ENCODE peak calls at places on chromosomes 1 and 21, in ten cellular contexts. F is HS-27A; K is GM03348; B is GM23248; H is NCI-H460; O is activated T-helper 1 cell treated with anti-CD3 and anti-CD28 coated beads, Interleukin-12 subunit alpha, Interleukin-12 subunit beta, Interleukin-2, Interleukin-4 antibody, amounts not matched to agents 30 ng/mL and 10 ng/mL and 1 ng/mL, durations not matched to agents 14 hours and 24 hours and 36 hours; L is EL; D is AG10803; U is effector memory CD8-positive, alpha-beta T cell; A is activated naive CD4-positive, alpha-beta T cell. P is an unnamed sample.

GRCh38 chr1:224773646-224774045 is 155.8 kb upstream of the DNAH14 start:
- DNase-seq in B (no peak), K (no peak), O (no peak), U (no peak), L (no peak), A (no peak), F (no peak), D (no peak), H (no peak), P (no peak)

GRCh38 chr21:20875741-20876140 is 122.5 kb upstream of the NCAM2 start:
- DNase-seq in K (no peak), U (no peak), D (no peak), B (no peak), O (no peak), L (no peak), H (no peak), A (no peak), F (no peak), P (no peak)

GRCh38 chr1:113542221-113542701 is 151.9 kb downstream of the MAGI3 start:
- DNase-seq in L (peak; percentile 84), K (peak; percentile 59), A (no peak), H (no peak), F (peak; percentile 47), O (no peak), U (no peak), B (peak; percentile 88), D (peak; percentile 81), P (peak; percentile 92)

GRCh38 chr1:226995064-226995965 is 55.2 kb downstream of the COQ8A start:
- DNase-seq in L (no peak), O (no peak), H (no peak), F (no peak), K (no peak), B (no peak), A (no peak), U (no peak), D (no peak), P (no peak)

GRCh38 chr1:87196110-87196509 is 132.6 kb upstream of the LMO4 start:
- DNase-seq in A (no peak), U (no peak), O (no peak), D (no peak), F (no peak), H (no peak), B (no peak), K (no peak), L (no peak), P (no peak)

GRCh38 chr1:149966405-149966804 is 29.7 kb upstream of the MTMR11 start:
- DNase-seq in U (no peak), H (no peak), B (peak; percentile 32), D (no peak), K (no peak), O (no peak), L (no peak), A (no peak), F (no peak), P (no peak)

GRCh38 chr21:32770514-32771133 is 931 bp downstream of the PAXBP1 start:
- DNase-seq in K (no peak), H (no peak), U (no peak), O (no peak), D (peak; percentile 17), F (peak; percentile 8), B (peak; percentile 62), L (peak; percentile 42), A (no peak), P (peak; percentile 4)

GRCh38 chr21:45965084-45965826 is 16.3 kb upstream of the COL6A1 start:
- DNase-seq in U (no peak), F (no peak), O (no peak), H (no peak), K (no peak), B (no peak), A (no peak), L (no peak), D (no peak), P (no peak)

GRCh38 chr1:232404981-232405380 is 225.0 kb downstream of the SIPA1L2 start:
- DNase-seq in B (no peak), L (no peak), K (no peak), U (no peak), D (no peak), F (no peak), A (no peak), H (no peak), O (no peak), P (no peak)

GRCh38 chr1:63906053-63906704 is 132.4 kb downstream of the ROR1 start:
- DNase-seq in O (no peak), F (no peak), B (no peak), L (no peak), U (no peak), H (no peak), K (no peak), A (no peak), D (no peak), P (no peak)

GRCh38 chr1:15272009-15272781 is 25.2 kb downstream of the FHAD1 start:
- DNase-seq in D (peak; percentile 59), U (peak; percentile 19), A (no peak), K (peak; percentile 85), F (peak; percentile 59), H (peak; percentile 75), B (peak; percentile 90), O (peak; percentile 12), L (peak; percentile 80), P (peak; percentile 41)

GRCh38 chr1:52670599-52670998 is 27.5 kb downstream of the COA7 start:
- DNase-seq in B (no peak), A (no peak), L (no peak), H (no peak), F (no peak), K (no peak), D (peak; percentile 39), U (no peak), O (no peak), P (no peak)

GRCh38 chr1:170893655-170894297 is 41.6 kb upstream of the MROH9 start:
- DNase-seq in U (no peak), K (peak; percentile 25), O (no peak), B (peak; percentile 50), L (no peak), D (peak; percentile 84), H (no peak), F (no peak), A (no peak), P (no peak)

GRCh38 chr1:203281033-203281432 is 24.3 kb upstream of the BTG2 start:
- DNase-seq in L (peak; percentile 56), A (no peak), U (no peak), B (peak; percentile 77), H (no peak), D (no peak), F (no peak), O (no peak), K (peak; percentile 49), P (no peak)